ENCODE peak calls at places on chromosome 2, in eight cellular contexts. D is stromal cell of bone marrow; P is memory B cell; C is stimulated activated naive CD8-positive, alpha-beta T cell treated with anti-CD3 and anti-CD28 coated beads, Interleukin-15, amount 100 ng/mL, for 72 hours; H is cerebellar cortex; U is NCI-H2171 treated with DMSO at 0.1 percent for 48 hours; F is activated CD4-positive, alpha-beta T cell treated with anti-CD3 and anti-CD28 coated beads, Interleukin-2, amount 50 U/mL, for 24 hours; Q is activated gamma-delta T cell treated with anti-CD3 and anti-CD28 coated beads, Interleukin-2, amount 50 U/mL, for 16 hours. K is an unnamed sample.

GRCh38 chr2:138013651-138014050 is 49.4 kb downstream of the HNMT start:
- DNase-seq in D (no peak), P (no peak), C (no peak), H (no peak), U (no peak), F (no peak), Q (no peak), K (no peak)

GRCh38 chr2:54899576-54900200 is 150.6 kb downstream of the RTN4 start:
- DNase-seq in D (peak; percentile 71), P (no peak), C (no peak), H (peak; percentile 81), U (peak; percentile 96), F (no peak), Q (no peak), K (no peak)

GRCh38 chr2:207511851-207512250 is 17.9 kb upstream of the CREB1 start:
- DNase-seq in D (no peak), P (no peak), C (no peak), H (no peak), U (no peak), F (no peak), Q (no peak), K (no peak)

GRCh38 chr2:100845141-100845991 is 25.4 kb downstream of the NPAS2 start:
- DNase-seq in D (no peak), P (no peak), C (no peak), H (peak; percentile 26), U (no peak), F (no peak), Q (no peak), K (no peak)

GRCh38 chr2:3449936-3450335 is 69.4 kb downstream of the ADI1 start:
- DNase-seq in D (no peak), P (no peak), C (no peak), H (no peak), U (no peak), F (no peak), Q (no peak), K (no peak)

GRCh38 chr2:178306351-178307073 is 112.2 kb downstream of the OSBPL6 start:
- DNase-seq in D (peak; percentile 31), P (no peak), C (peak; percentile 12), H (peak; percentile 49), U (peak; percentile 15), F (no peak), Q (no peak), K (peak; percentile 30)

GRCh38 chr2:174350018-174350417 is 15.3 kb downstream of the SP9 start:
- DNase-seq in D (no peak), P (no peak), C (no peak), H (no peak), U (peak; percentile 41), F (no peak), Q (no peak), K (no peak)

GRCh38 chr2:127678531-127678930 is 3.2 kb upstream of the LIMS2 start:
- DNase-seq in D (no peak), P (no peak), C (no peak), H (no peak), U (no peak), F (no peak), Q (no peak), K (no peak)

GRCh38 chr2:48873676-48874075 is 118.2 kb upstream of the LHCGR start:
- DNase-seq in D (no peak), P (no peak), C (no peak), H (no peak), U (no peak), F (no peak), Q (no peak), K (no peak)

GRCh38 chr2:66364495-66364992 is 70.4 kb upstream of the MEIS1 start:
- DNase-seq in D (peak; percentile 54), P (no peak), C (no peak), H (no peak), U (no peak), F (no peak), Q (no peak), K (no peak)

GRCh38 chr2:31227711-31228125 is 6.2 kb upstream of the EHD3 start:
- DNase-seq in D (peak; percentile 34), P (no peak), C (no peak), H (no peak), U (no peak), F (no peak), Q (no peak), K (no peak)

GRCh38 chr2:135198481-135198880 is 146.4 kb downstream of the RAB3GAP1 start:
- DNase-seq in D (no peak), P (no peak), C (no peak), H (peak; percentile 67), U (no peak), F (no peak), Q (no peak), K (no peak)

GRCh38 chr2:19474128-19474527 is 115.7 kb upstream of the OSR1 start:
- DNase-seq in D (peak; percentile 70), P (no peak), C (peak; percentile 23), H (no peak), U (no peak), F (no peak), Q (peak; percentile 0), K (peak; percentile 1)

GRCh38 chr2:129719335-129719734 is 260.1 kb upstream of the RAB6C start:
- DNase-seq in D (no peak), P (no peak), C (no peak), H (no peak), U (no peak), F (no peak), Q (no peak), K (no peak)

GRCh38 chr2:37768491-37768925 is 97.1 kb upstream of the CDC42EP3 start:
- DNase-seq in D (peak; percentile 88), P (no peak), C (no peak), H (no peak), U (no peak), F (no peak), Q (no peak), K (no peak)

GRCh38 chr2:113894156-113894743 is 4.4 kb downstream of the ACTR3 start:
- DNase-seq in D (peak; percentile 95), P (no peak), C (no peak), H (no peak), U (no peak), F (no peak), Q (no peak), K (no peak)

GRCh38 chr2:181468857-181469256 is 11.7 kb downstream of the ITGA4 start:
- DNase-seq in D (no peak), P (no peak), C (no peak), H (no peak), U (no peak), F (no peak), Q (no peak), K (no peak)

GRCh38 chr2:240596491-240596931 is 10.0 kb downstream of the CAPN10 start:
- DNase-seq in D (no peak), P (no peak), C (no peak), H (peak; percentile 92), U (no peak), F (no peak), Q (no peak), K (no peak)

GRCh38 chr2:79702934-79703333 is 190.1 kb downstream of the CTNNA2 start:
- DNase-seq in D (no peak), P (no peak), C (no peak), H (no peak), U (peak; percentile 17), F (no peak), Q (no peak), K (no peak)

GRCh38 chr2:42980764-42981416 is 188.5 kb upstream of the HAAO start:
- DNase-seq in D (no peak), P (no peak), C (no peak), H (no peak), U (no peak), F (no peak), Q (no peak), K (no peak)

GRCh38 chr2:48940606-48941005 is 185.1 kb upstream of the LHCGR start:
- DNase-seq in D (no peak), P (no peak), C (no peak), H (no peak), U (peak; percentile 37), F (no peak), Q (no peak), K (no peak)

K was measured in GM19239.